ENCODE peak calls at places on chromosomes 4 and X, in ten cellular contexts. X is Caki2; O is left ventricle myocardium superior; V is activated CD4-positive, alpha-beta T cell treated with anti-CD3 and anti-CD28 coated beads, Interleukin-2, amount 50 U/mL, for 48 hours; M is mucosa of descending colon; C is left lung; Z is AG20443; Y is Right ventricle myocardium superior; P is stimulated activated CD4-positive, alpha-beta T cell treated with anti-CD3 and anti-CD28 coated beads, TNF-alpha, amount 100 ng/mL, for 1 hour; S is upper lobe of left lung. L is an unnamed sample.
A peak's percentile ranks its signal among the peaks of the same experiment; 100 is the strongest.

GRCh38 chr4:123699823-123700822 is 303.5 kb downstream of the SPRY1 start:
- DNase-seq in X (no peak), O (no peak), V (no peak), M (no peak), C (no peak), Z (peak; percentile 82), Y (no peak), P (no peak), S (no peak), L (no peak)

GRCh38 chrX:12979630-12980015 is 4.7 kb downstream of the TMSB4X start:
- DNase-seq in X (no peak), O (no peak), V (no peak), M (no peak), C (no peak), Z (no peak), Y (no peak), P (no peak), S (no peak), L (no peak)

GRCh38 chr4:166169111-166169510 is 296.1 kb downstream of the TLL1 start:
- DNase-seq in X (no peak), O (no peak), V (no peak), M (no peak), C (no peak), Z (no peak), Y (no peak), P (no peak), S (no peak), L (no peak)

GRCh38 chr4:70895405-70895804 is 6.8 kb upstream of the MOB1B start:
- DNase-seq in X (no peak), O (no peak), V (no peak), M (no peak), C (no peak), Z (peak; percentile 21), Y (no peak), P (no peak), S (peak; percentile 26), L (no peak)

GRCh38 chr4:6322761-6323566 is 53.3 kb downstream of the WFS1 start:
- DNase-seq in X (no peak), O (no peak), V (no peak), M (no peak), C (peak; percentile 61), Z (no peak), Y (no peak), P (no peak), S (no peak), L (no peak)

GRCh38 chrX:154121961-154122360 is 22.1 kb upstream of the OPN1LW start:
- DNase-seq in X (no peak), O (no peak), V (no peak), M (no peak), C (no peak), Z (no peak), Y (no peak), P (no peak), S (no peak), L (no peak)

GRCh38 chr4:128468485-128468989 is 180.9 kb upstream of the PGRMC2 start:
- DNase-seq in X (peak; percentile 45), O (no peak), V (no peak), M (no peak), C (no peak), Z (peak; percentile 84), Y (peak; percentile 48), P (no peak), S (peak; percentile 83), L (no peak)

GRCh38 chr4:135731681-135732080 is 1530.1 kb upstream of the PABPC4L start:
- DNase-seq in X (no peak), O (no peak), V (no peak), M (no peak), C (no peak), Z (no peak), Y (no peak), P (no peak), S (no peak), L (no peak)

GRCh38 chrX:154481911-154482601 is 3.0 kb upstream of the LAGE3 start:
- DNase-seq in X (no peak), O (no peak), V (no peak), M (no peak), C (no peak), Z (no peak), Y (no peak), P (no peak), S (no peak), L (no peak)

GRCh38 chrX:10729000-10729399 is 108.6 kb upstream of the MID1 start:
- DNase-seq in X (no peak), O (no peak), V (no peak), M (no peak), C (no peak), Z (no peak), Y (no peak), P (no peak), S (no peak), L (no peak)

GRCh38 chr4:4521069-4521468 is 20.8 kb downstream of the STX18 start:
- DNase-seq in X (no peak), O (no peak), V (no peak), M (no peak), C (no peak), Z (no peak), Y (no peak), P (no peak), S (no peak), L (no peak)

GRCh38 chrX:107675823-107676555 is 47.7 kb downstream of the PRPS1 start:
- DNase-seq in X (no peak), O (peak; percentile 35), V (no peak), M (no peak), C (no peak), Z (no peak), Y (peak; percentile 40), P (no peak), S (peak; percentile 68), L (no peak)

GRCh38 chrX:10979956-10980355 is 131.2 kb upstream of the HCCS start:
- DNase-seq in X (no peak), O (no peak), V (no peak), M (no peak), C (no peak), Z (no peak), Y (no peak), P (no peak), S (no peak), L (no peak)

GRCh38 chr4:159017323-159018036 is 85.4 kb upstream of the RAPGEF2 start:
- DNase-seq in X (no peak), O (no peak), V (no peak), M (no peak), C (no peak), Z (no peak), Y (no peak), P (no peak), S (no peak), L (no peak)

GRCh38 chr4:14729605-14730004 is 272.7 kb upstream of the CPEB2 start:
- DNase-seq in X (no peak), O (no peak), V (no peak), M (no peak), C (no peak), Z (no peak), Y (no peak), P (no peak), S (no peak), L (no peak)

GRCh38 chrX:41133551-41133950 is 48.3 kb downstream of the USP9X start:
- DNase-seq in X (no peak), O (no peak), V (no peak), M (no peak), C (no peak), Z (no peak), Y (no peak), P (no peak), S (no peak), L (no peak)

GRCh38 chr4:48339642-48340041 is 1.7 kb upstream of the SLAIN2 start:
- DNase-seq in X (no peak), O (no peak), V (no peak), M (no peak), C (no peak), Z (no peak), Y (no peak), P (no peak), S (no peak), L (no peak)

GRCh38 chr4:186161138-186161537 is 30.2 kb upstream of the CYP4V2 start:
- DNase-seq in X (no peak), O (no peak), V (peak; percentile 7), M (no peak), C (no peak), Z (peak; percentile 3), Y (no peak), P (no peak), S (no peak), L (no peak)

GRCh38 chr4:181566490-181566889 is 676.7 kb upstream of the TENM3 start:
- DNase-seq in X (no peak), O (no peak), V (no peak), M (no peak), C (no peak), Z (peak; percentile 59), Y (no peak), P (no peak), S (no peak), L (no peak)

GRCh38 chr4:100146756-100147155 is 43.5 kb downstream of the DDIT4L start:
- DNase-seq in X (no peak), O (no peak), V (no peak), M (no peak), C (no peak), Z (no peak), Y (no peak), P (no peak), S (no peak), L (no peak)

L was measured in type B pancreatic cell.